ENCODE peak calls at places on chromosomes 5 and 9, in seven cellular contexts. One of them, this sample, is unnamed.

GRCh38 chr5:170483701-170484458 is 19.9 kb upstream of the KCNIP1 start:
- DNase-seq in GM12878: no peak
- DNase-seq in GM12891: no peak
- DNase-seq in SK-N-SH: no peak
- DNase-seq in H1: no peak
- DNase-seq in K562: no peak
- DNase-seq in HepG2: no peak
- DNase-seq in this sample: no peak

GRCh38 chr5:2608391-2608790 is 143.1 kb downstream of the IRX2 start:
- DNase-seq in GM12878: no peak
- DNase-seq in GM12891: no peak
- DNase-seq in SK-N-SH: no peak
- DNase-seq in H1: no peak
- DNase-seq in K562: no peak
- DNase-seq in HepG2: no peak
- DNase-seq in this sample: no peak

GRCh38 chr9:16364347-16364746 is 506.1 kb downstream of the BNC2 start:
- DNase-seq in GM12878: no peak
- DNase-seq in GM12891: no peak
- DNase-seq in SK-N-SH: no peak
- DNase-seq in H1: no peak
- DNase-seq in K562: no peak
- DNase-seq in HepG2: no peak
- DNase-seq in this sample: no peak

GRCh38 chr5:14406554-14406849 is 175.1 kb upstream of the OTULINL start:
- DNase-seq in GM12878: no peak
- DNase-seq in GM12891: no peak
- DNase-seq in SK-N-SH: no peak
- DNase-seq in H1: no peak
- DNase-seq in K562: no peak
- DNase-seq in HepG2: no peak
- DNase-seq in this sample: no peak

GRCh38 chr5:39876146-39876545 is 451.4 kb upstream of the DAB2 start:
- DNase-seq in GM12878: no peak
- DNase-seq in GM12891: no peak
- DNase-seq in SK-N-SH: no peak
- DNase-seq in H1: no peak
- DNase-seq in K562: no peak
- DNase-seq in HepG2: no peak
- DNase-seq in this sample: no peak

GRCh38 chr9:6383551-6384225 is 29.3 kb upstream of the UHRF2 start:
- DNase-seq in GM12878: no peak
- DNase-seq in GM12891: no peak
- DNase-seq in SK-N-SH: no peak
- DNase-seq in H1: no peak
- DNase-seq in K562: no peak
- DNase-seq in HepG2: no peak
- DNase-seq in this sample: no peak

GRCh38 chr5:154331924-154332323 is 113.9 kb upstream of the SAP30L start:
- DNase-seq in GM12878: no peak
- DNase-seq in GM12891: no peak
- DNase-seq in SK-N-SH: no peak
- DNase-seq in H1: no peak
- DNase-seq in K562: no peak
- DNase-seq in HepG2: no peak
- DNase-seq in this sample: no peak

GRCh38 chr9:129348890-129349570 is 171.0 kb upstream of the IER5L start:
- DNase-seq in GM12878: no peak
- DNase-seq in GM12891: no peak
- DNase-seq in SK-N-SH: no peak
- DNase-seq in H1: no peak
- DNase-seq in K562: no peak
- DNase-seq in HepG2: no peak
- DNase-seq in this sample: no peak

GRCh38 chr9:120757268-120757900 is 35.8 kb downstream of the FBXW2 start:
- DNase-seq in GM12878: no peak
- DNase-seq in GM12891: no peak
- DNase-seq in SK-N-SH: no peak
- DNase-seq in H1: no peak
- DNase-seq in K562: no peak
- DNase-seq in HepG2: no peak
- DNase-seq in this sample: no peak

GRCh38 chr5:174317261-174317894 is 271.9 kb downstream of the NSG2 start:
- DNase-seq in GM12878: no peak
- DNase-seq in GM12891: no peak
- DNase-seq in SK-N-SH: peak; percentile 84
- DNase-seq in H1: no peak
- DNase-seq in K562: peak; percentile 46
- DNase-seq in HepG2: peak; percentile 23
- DNase-seq in this sample: no peak

GRCh38 chr5:78592735-78593386 is 55.7 kb downstream of the LHFPL2 start:
- DNase-seq in GM12878: no peak
- DNase-seq in GM12891: no peak
- DNase-seq in SK-N-SH: no peak
- DNase-seq in H1: no peak
- DNase-seq in K562: no peak
- DNase-seq in HepG2: no peak
- DNase-seq in this sample: no peak

GRCh38 chr9:104921067-104921741 is 6.8 kb downstream of the ABCA1 start:
- DNase-seq in GM12878: no peak
- DNase-seq in GM12891: no peak
- DNase-seq in SK-N-SH: no peak
- DNase-seq in H1: no peak
- DNase-seq in K562: no peak
- DNase-seq in HepG2: no peak
- DNase-seq in this sample: no peak

GRCh38 chr5:154755361-154756202 is at the start of gene LARP1:
- DNase-seq in GM12878: no peak
- DNase-seq in GM12891: no peak
- DNase-seq in SK-N-SH: peak; percentile 74
- DNase-seq in H1: no peak
- DNase-seq in K562: no peak
- DNase-seq in HepG2: no peak
- DNase-seq in this sample: no peak

GRCh38 chr9:99929652-99930051 is 23.2 kb downstream of the STX17 start:
- DNase-seq in GM12878: no peak
- DNase-seq in GM12891: no peak
- DNase-seq in SK-N-SH: no peak
- DNase-seq in H1: no peak
- DNase-seq in K562: no peak
- DNase-seq in HepG2: no peak
- DNase-seq in this sample: no peak

GRCh38 chr5:109329296-109330252 is 80.2 kb downstream of the PJA2 start:
- DNase-seq in GM12878: no peak
- DNase-seq in GM12891: no peak
- DNase-seq in SK-N-SH: no peak
- DNase-seq in H1: no peak
- DNase-seq in K562: no peak
- DNase-seq in HepG2: no peak
- DNase-seq in this sample: no peak

GRCh38 chr9:122051401-122052346 is 41.4 kb downstream of the TTLL11 start:
- DNase-seq in GM12878: peak; percentile 23
- DNase-seq in GM12891: no peak
- DNase-seq in SK-N-SH: no peak
- DNase-seq in H1: no peak
- DNase-seq in K562: peak; percentile 37
- DNase-seq in HepG2: no peak
- DNase-seq in this sample: no peak

GRCh38 chr9:95736370-95736769 is 139.1 kb upstream of the ERCC6L2 start:
- DNase-seq in GM12878: no peak
- DNase-seq in GM12891: no peak
- DNase-seq in SK-N-SH: no peak
- DNase-seq in H1: no peak
- DNase-seq in K562: peak; percentile 39
- DNase-seq in HepG2: no peak
- DNase-seq in this sample: no peak

GRCh38 chr5:102901821-102902448 is 146.8 kb downstream of the PAM start:
- DNase-seq in GM12878: no peak
- DNase-seq in GM12891: no peak
- DNase-seq in SK-N-SH: no peak
- DNase-seq in H1: no peak
- DNase-seq in K562: no peak
- DNase-seq in HepG2: peak; percentile 7
- DNase-seq in this sample: no peak

GRCh38 chr9:68979538-68980314 is 34.2 kb downstream of the PRKACG start:
- DNase-seq in GM12878: no peak
- DNase-seq in GM12891: no peak
- DNase-seq in SK-N-SH: no peak
- DNase-seq in H1: no peak
- DNase-seq in K562: no peak
- DNase-seq in HepG2: no peak
- DNase-seq in this sample: no peak

GRCh38 chr5:5105531-5105930 is 34.6 kb upstream of the ADAMTS16 start:
- DNase-seq in GM12878: no peak
- DNase-seq in GM12891: no peak
- DNase-seq in SK-N-SH: no peak
- DNase-seq in H1: no peak
- DNase-seq in K562: no peak
- DNase-seq in HepG2: no peak
- DNase-seq in this sample: no peak

GRCh38 chr5:123819401-123819800 is 307.4 kb downstream of the CSNK1G3 start:
- DNase-seq in GM12878: no peak
- DNase-seq in GM12891: no peak
- DNase-seq in SK-N-SH: no peak
- DNase-seq in H1: no peak
- DNase-seq in K562: no peak
- DNase-seq in HepG2: no peak
- DNase-seq in this sample: no peak

GRCh38 chr5:87151547-87151946 is 116.1 kb upstream of the RASA1 start:
- DNase-seq in GM12878: no peak
- DNase-seq in GM12891: no peak
- DNase-seq in SK-N-SH: no peak
- DNase-seq in H1: no peak
- DNase-seq in K562: no peak
- DNase-seq in HepG2: no peak
- DNase-seq in this sample: no peak

GRCh38 chr5:75054110-75054930 is 2.0 kb upstream of the GCNT4 start:
- DNase-seq in GM12878: no peak
- DNase-seq in GM12891: no peak
- DNase-seq in SK-N-SH: peak; percentile 23
- DNase-seq in H1: peak; percentile 62
- DNase-seq in K562: no peak
- DNase-seq in HepG2: no peak
- DNase-seq in this sample: no peak

DNA sequence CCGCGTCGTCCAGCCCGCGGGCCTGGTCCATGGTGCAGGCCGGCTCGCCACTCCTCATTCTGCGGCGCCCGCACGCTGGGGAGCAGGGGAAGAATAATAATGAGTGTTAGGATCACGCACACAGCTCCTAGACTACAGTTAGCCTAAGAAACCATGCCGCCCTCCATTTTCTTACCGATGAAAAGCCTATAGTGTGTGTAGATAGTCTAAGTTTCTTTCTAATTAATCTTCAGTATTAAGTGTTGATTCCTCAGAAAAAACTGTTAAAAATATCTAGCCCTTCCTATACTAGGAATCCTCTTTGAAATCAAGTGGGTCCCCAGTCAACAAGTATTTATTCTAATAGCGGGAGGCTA is 9.3 kb downstream of the ZBED3 start:
- DNase-seq in GM12878: no peak
- DNase-seq in GM12891: no peak
- DNase-seq in SK-N-SH: no peak
- DNase-seq in H1: no peak
- DNase-seq in K562: no peak
- DNase-seq in HepG2: no peak
- DNase-seq in this sample: no peak
- TF ChIP-seq TAF1 in GM12878: no peak
- TF ChIP-seq TAF1 in GM12891: no peak
- TF ChIP-seq TAF1 in SK-N-SH: no peak
- TF ChIP-seq TAF1 in H1: no peak
- TF ChIP-seq TAF1 in K562: no peak
- TF ChIP-seq TAF1 in HepG2: no peak
- TF ChIP-seq TAF1 in this sample: no peak

DNA sequence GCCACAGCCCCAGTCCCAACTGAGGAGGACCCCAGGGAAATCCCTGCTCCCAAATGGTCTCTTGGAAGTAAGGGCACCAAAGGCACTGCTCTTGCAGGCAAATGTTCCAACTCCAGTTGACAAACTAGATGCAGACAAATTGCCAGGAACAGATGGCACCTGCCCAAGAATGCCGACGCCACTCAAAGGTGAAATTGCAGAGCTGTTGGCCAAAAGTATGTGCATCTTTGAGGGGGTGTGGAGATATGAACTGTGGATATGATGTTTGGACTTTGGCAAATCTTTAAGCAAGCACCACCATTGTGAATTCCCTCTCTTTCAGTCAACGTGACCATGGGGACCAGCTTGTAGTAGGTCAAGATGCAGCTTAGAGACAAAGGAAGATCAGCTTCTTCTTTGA is 12.0 kb upstream of the CPLX2 start:
- DNase-seq in GM12878: no peak
- DNase-seq in GM12891: no peak
- DNase-seq in SK-N-SH: no peak
- DNase-seq in H1: no peak
- DNase-seq in K562: no peak
- DNase-seq in HepG2: no peak
- DNase-seq in this sample: no peak
- TF ChIP-seq TAF1 in GM12878: no peak
- TF ChIP-seq TAF1 in GM12891: no peak
- TF ChIP-seq TAF1 in SK-N-SH: no peak
- TF ChIP-seq TAF1 in H1: no peak
- TF ChIP-seq TAF1 in K562: no peak
- TF ChIP-seq TAF1 in HepG2: no peak
- TF ChIP-seq TAF1 in this sample: no peak

GRCh38 chr9:134057311-134057665 is 10.5 kb downstream of the BRD3 start:
- DNase-seq in GM12878: no peak
- DNase-seq in GM12891: peak; percentile 5
- DNase-seq in SK-N-SH: no peak
- DNase-seq in H1: no peak
- DNase-seq in K562: no peak
- DNase-seq in HepG2: no peak
- DNase-seq in this sample: peak; percentile 4

GRCh38 chr9:134056483-134057310 is 11.1 kb downstream of the BRD3 start:
- DNase-seq in GM12878: no peak
- DNase-seq in GM12891: peak; percentile 16
- DNase-seq in SK-N-SH: peak; percentile 49
- DNase-seq in H1: no peak
- DNase-seq in K562: no peak
- DNase-seq in HepG2: no peak
- DNase-seq in this sample: peak; percentile 10

GRCh38 chr9:134053941-134054761 is 13.7 kb downstream of the BRD3 start:
- DNase-seq in GM12878: no peak
- DNase-seq in GM12891: no peak
- DNase-seq in SK-N-SH: no peak
- DNase-seq in H1: no peak
- DNase-seq in K562: no peak
- DNase-seq in HepG2: no peak
- DNase-seq in this sample: no peak

GRCh38 chr9:134054891-134055811 is 12.7 kb downstream of the BRD3 start:
- DNase-seq in GM12878: no peak
- DNase-seq in GM12891: peak; percentile 9
- DNase-seq in SK-N-SH: no peak
- DNase-seq in H1: no peak
- DNase-seq in K562: no peak
- DNase-seq in HepG2: no peak
- DNase-seq in this sample: no peak

GRCh38 chr9:134055981-134056461 is 11.8 kb downstream of the BRD3 start:
- DNase-seq in GM12878: no peak
- DNase-seq in GM12891: no peak
- DNase-seq in SK-N-SH: peak; percentile 61
- DNase-seq in H1: no peak
- DNase-seq in K562: no peak
- DNase-seq in HepG2: no peak
- DNase-seq in this sample: no peak
- TF ChIP-seq TAF1 in GM12878: no peak
- TF ChIP-seq TAF1 in GM12891: no peak
- TF ChIP-seq TAF1 in SK-N-SH: no peak
- TF ChIP-seq TAF1 in H1: no peak
- TF ChIP-seq TAF1 in K562: no peak
- TF ChIP-seq TAF1 in HepG2: no peak
- TF ChIP-seq TAF1 in this sample: no peak

GRCh38 chr9:113520109-113520642 is 56.6 kb downstream of the RGS3 start:
- DNase-seq in GM12878: peak; percentile 82
- DNase-seq in GM12891: no peak
- DNase-seq in SK-N-SH: no peak
- DNase-seq in H1: no peak
- DNase-seq in K562: no peak
- DNase-seq in HepG2: no peak
- DNase-seq in this sample: no peak
- TF ChIP-seq TAF1 in GM12878: no peak
- TF ChIP-seq TAF1 in GM12891: no peak
- TF ChIP-seq TAF1 in SK-N-SH: no peak
- TF ChIP-seq TAF1 in H1: no peak
- TF ChIP-seq TAF1 in K562: no peak
- TF ChIP-seq TAF1 in HepG2: no peak
- TF ChIP-seq TAF1 in this sample: no peak